ENCODE peak calls at places on chromosome 2, in four cellular contexts. Q, H, O and D are unnamed samples.

GRCh38 chr2:229273384-229274338 is 2.6 kb upstream of the PID1 start:
- DNase-seq in O (peak), Q (peak), H (peak), D (peak)

GRCh38 chr2:159454185-159454584 is 162.2 kb downstream of the BAZ2B start:
- DNase-seq in O (no peak), H (no peak), Q (no peak), D (no peak)

GRCh38 chr2:179272406-179273192 is 8.0 kb upstream of the SESTD1 start:
- DNase-seq in Q (no peak), H (no peak), O (no peak), D (no peak)

GRCh38 chr2:173448938-173449471 is 94.3 kb downstream of the CDCA7 start:
- DNase-seq in H (peak), O (peak), Q (peak), D (peak)

GRCh38 chr2:62547849-62548248 is 41.9 kb upstream of the TMEM17 start:
- DNase-seq in H (no peak), Q (no peak), O (no peak), D (no peak)

GRCh38 chr2:54508521-54508920 is 52.4 kb downstream of the SPTBN1 start:
- DNase-seq in O (no peak), H (no peak), Q (no peak), D (no peak)

GRCh38 chr2:98155291-98155690 is 68.3 kb downstream of the VWA3B start:
- DNase-seq in O (no peak), H (no peak), Q (no peak), D (no peak)

GRCh38 chr2:219249203-219249980 is 3.7 kb upstream of the TUBA4B start:
- DNase-seq in Q (peak), O (peak), H (peak), D (peak)

GRCh38 chr2:48471048-48471474 is 58.9 kb upstream of the STON1 start:
- DNase-seq in O (no peak), Q (no peak), H (peak), D (no peak)

GRCh38 chr2:172813314-172813888 is 77.8 kb downstream of the RAPGEF4 start:
- DNase-seq in H (no peak), O (no peak), Q (no peak), D (no peak)

GRCh38 chr2:77397763-77398162 is 124.4 kb downstream of the LRRTM4 start:
- DNase-seq in H (no peak), Q (no peak), O (no peak), D (no peak)

GRCh38 chr2:208586516-208586915 is 179.9 kb downstream of the PTH2R start:
- DNase-seq in Q (no peak), H (no peak), O (no peak), D (no peak)

GRCh38 chr2:41934323-41935003 is 113.4 kb upstream of the PKDCC start:
- DNase-seq in Q (no peak), O (no peak), H (peak), D (no peak)

GRCh38 chr2:37338933-37339332 is 5.5 kb upstream of the QPCT start:
- DNase-seq in H (no peak), O (no peak), Q (no peak), D (no peak)

GRCh38 chr2:233061591-233062446 is 1.7 kb downstream of the INPP5D start:
- DNase-seq in O (no peak), Q (peak), H (no peak), D (peak)

GRCh38 chr2:23386422-23387220 is 1.6 kb downstream of the KLHL29 start:
- DNase-seq in H (peak), Q (peak), O (no peak), D (peak)

GRCh38 chr2:23536326-23536725 is 151.3 kb downstream of the KLHL29 start:
- DNase-seq in Q (no peak), H (no peak), O (no peak), D (no peak)

GRCh38 chr2:28407976-28408690 is 15.5 kb downstream of the FOSL2 start:
- DNase-seq in O (no peak), H (no peak), Q (peak), D (no peak)

GRCh38 chr2:227823922-227824321 is 10.3 kb downstream of the CCL20 start:
- DNase-seq in H (no peak), Q (no peak), O (no peak), D (no peak)

GRCh38 chr2:21728133-21728532 is 604.4 kb downstream of the TDRD15 start:
- DNase-seq in O (no peak), Q (no peak), H (no peak), D (no peak)

GRCh38 chr2:241868661-241869081 is 858 bp upstream of the RTP5 start:
- DNase-seq in O (no peak), Q (no peak), H (no peak), D (no peak)

GRCh38 chr2:149464396-149464795 is 123.2 kb downstream of the MMADHC start:
- DNase-seq in Q (no peak), H (no peak), O (no peak), D (no peak)

GRCh38 chr2:205073433-205074020 is 528.3 kb downstream of the PARD3B start:
- DNase-seq in H (no peak), Q (no peak), O (no peak), D (no peak)

GRCh38 chr2:109560265-109560664 is 53.5 kb downstream of the SEPTIN10 start:
- DNase-seq in Q (no peak), H (peak), O (no peak), D (no peak)

GRCh38 chr2:54524236-54524991 is 68.3 kb downstream of the SPTBN1 start:
- DNase-seq in H (no peak), Q (no peak), O (peak), D (no peak)

GRCh38 chr2:30693821-30694281 is 113.4 kb downstream of the CAPN13 start:
- DNase-seq in Q (no peak), H (no peak), O (no peak), D (no peak)

GRCh38 chr2:225328192-225328591 is 71.3 kb upstream of the NYAP2 start:
- DNase-seq in O (no peak), H (peak), Q (no peak), D (no peak)

GRCh38 chr2:22995576-22995975 is 389.4 kb upstream of the KLHL29 start:
- DNase-seq in Q (no peak), O (no peak), H (no peak), D (no peak)

GRCh38 chr2:48954935-48955334 is 199.4 kb downstream of the FSHR start:
- DNase-seq in O (no peak), H (no peak), Q (no peak), D (no peak)

GRCh38 chr2:72332720-72333119 is 185.1 kb upstream of the CYP26B1 start:
- DNase-seq in H (no peak), Q (no peak), O (no peak), D (no peak)

GRCh38 chr2:68911714-68912510 is 40.7 kb upstream of the BMP10 start:
- DNase-seq in Q (no peak), H (no peak), O (no peak), D (no peak)

GRCh38 chr2:232632904-232633412 is 446 bp upstream of the EFHD1 start:
- DNase-seq in O (no peak), H (peak), Q (peak), D (peak)

GRCh38 chr2:32741575-32741974 is 113.7 kb downstream of the TTC27 start:
- DNase-seq in Q (no peak), H (no peak), O (no peak), D (no peak)

GRCh38 chr2:207482630-207483029 is 47.1 kb upstream of the CREB1 start:
- DNase-seq in Q (no peak), O (no peak), H (no peak), D (no peak)
- TF ChIP-seq EP300 in Q (no peak), O (no peak), H (no peak), D (no peak)

DNA sequence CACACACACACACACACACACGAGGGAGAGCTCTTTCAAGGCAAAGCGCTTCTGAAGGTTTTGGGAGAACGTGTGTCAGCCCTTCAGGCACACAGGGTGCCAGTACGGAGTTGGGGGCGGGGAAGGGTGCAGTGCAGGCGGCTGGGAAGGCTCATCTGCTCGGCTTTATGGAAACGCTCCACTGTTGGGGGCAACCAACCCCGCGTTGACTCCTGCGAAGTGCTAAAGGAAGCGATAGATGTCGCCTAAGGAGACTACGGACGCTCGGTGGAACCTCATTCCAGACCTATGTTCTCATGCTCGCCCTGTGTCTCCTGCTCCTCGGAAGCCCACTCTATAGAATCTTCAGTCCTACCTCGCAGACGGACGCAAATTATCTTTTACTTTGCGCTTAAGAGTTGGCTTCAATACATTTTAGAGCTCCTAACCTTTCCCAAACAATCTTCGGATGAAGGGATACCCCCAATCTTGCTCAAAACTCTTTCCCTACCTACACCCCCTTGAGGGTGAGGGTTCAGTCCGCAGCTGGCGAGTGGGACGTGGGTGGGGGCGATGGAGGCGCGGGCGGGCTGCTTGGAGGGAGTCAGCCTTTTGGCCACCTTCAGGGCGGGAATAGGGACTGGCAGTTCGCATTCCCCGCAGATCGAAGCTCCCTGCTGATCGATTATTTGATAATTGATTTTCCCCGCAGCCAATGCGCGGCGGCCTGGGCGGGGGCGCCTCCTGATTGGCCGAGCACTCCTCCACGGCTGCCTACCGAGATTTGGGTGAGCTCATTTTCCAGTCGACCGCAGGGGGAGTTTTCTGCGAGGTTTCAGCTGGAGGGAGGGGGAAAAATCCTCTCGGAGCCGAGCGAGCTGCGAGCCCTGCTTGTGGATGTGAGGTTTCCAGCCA is 1.9 kb upstream of the MEIS1 start:
- DNase-seq in Q (peak), O (no peak), H (peak), D (peak)
- TF ChIP-seq CTCF in Q (peak), O (no peak), H (no peak), D (no peak)

DNA sequence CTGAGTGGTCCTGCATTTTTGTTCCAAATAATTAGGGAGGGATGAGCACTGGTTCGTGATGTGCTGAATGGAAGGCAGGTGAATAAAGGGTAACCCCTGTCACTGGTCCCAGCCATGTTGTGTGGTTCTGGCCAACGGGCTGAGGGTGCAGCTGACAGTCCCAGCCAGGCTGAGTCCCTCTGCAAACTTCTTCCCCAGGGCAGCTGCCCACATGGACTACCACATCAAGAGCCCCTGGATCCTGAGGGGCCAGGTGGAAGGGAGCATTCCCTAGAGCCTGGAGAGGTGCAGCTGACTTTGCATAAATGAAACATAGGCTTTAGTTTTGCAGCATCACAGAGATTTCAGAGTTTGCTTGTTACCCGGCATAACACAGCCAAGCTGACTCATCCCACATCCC is 219.8 kb upstream of the MYT1L start:
- DNase-seq in O (no peak), H (no peak), Q (no peak), D (no peak)
- H3K4me3 ChIP-seq in O (no peak), H (no peak), Q (no peak), D (no peak)

GRCh38 chr2:3626118-3626816 is 31.4 kb downstream of the COLEC11 start:
- DNase-seq in H (no peak), O (no peak), Q (peak), D (no peak)

GRCh38 chr2:3628241-3628679 is 29.7 kb upstream of the ALLC start:
- DNase-seq in H (no peak), Q (peak), O (no peak), D (no peak)

GRCh38 chr2:3625186-3625585 is 30.3 kb downstream of the COLEC11 start:
- DNase-seq in H (no peak), O (no peak), Q (peak), D (peak)

GRCh38 chr2:3627500-3628100 is 30.4 kb upstream of the ALLC start:
- DNase-seq in H (no peak), Q (peak), O (no peak), D (no peak)

DNA sequence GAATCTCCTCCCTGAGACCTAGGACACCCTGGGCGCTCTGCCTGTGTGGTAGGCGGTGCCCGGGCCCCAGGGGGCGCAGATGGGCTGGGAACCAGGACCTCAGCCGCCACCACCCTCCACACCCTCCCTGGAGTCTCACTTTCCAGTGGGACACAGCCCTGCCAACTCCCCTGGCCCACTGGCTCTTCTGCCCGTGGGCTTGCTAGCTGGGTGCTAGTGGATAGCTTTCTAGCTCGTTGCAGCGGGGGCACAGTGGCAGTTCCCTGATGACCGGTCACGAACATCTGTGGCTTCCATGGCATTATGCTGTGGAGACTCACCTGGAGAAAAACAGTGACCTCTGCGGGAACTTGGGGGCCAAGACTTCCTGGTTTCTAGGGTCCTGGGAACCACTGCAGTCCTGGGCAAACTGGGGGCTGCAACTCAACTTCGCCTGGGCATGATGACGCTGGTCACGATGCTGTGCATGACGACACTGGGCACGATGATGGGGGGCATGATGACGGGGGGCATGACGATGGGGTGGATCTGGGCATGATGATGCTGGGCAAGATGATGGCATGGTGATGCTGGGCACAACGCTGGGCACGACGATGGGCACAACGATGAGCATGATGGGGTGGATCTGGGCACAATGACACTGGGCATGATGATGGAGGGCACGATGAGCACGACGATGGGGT is 31.0 kb upstream of the ALLC start:
- DNase-seq in Q (peak), H (no peak), O (no peak), D (no peak)
- TF ChIP-seq EP300 in Q (no peak), H (no peak), O (no peak), D (no peak)